ENCODE peak calls at places on chromosomes 3 and 15, in nine cellular contexts. N is ovary; L is SK-N-SH; W is left ventricle myocardium inferior; I is H9; E is RWPE2; G is CD4-positive, alpha-beta memory T cell; R is dorsolateral prefrontal cortex; H is transverse colon. A is an unnamed sample.

GRCh38 chr15:75168374-75168773 is 33.3 kb upstream of the C15orf39 start:
- DNase-seq in L (no peak), I (no peak), H (no peak), G (no peak), E (no peak), R (no peak), W (no peak), N (no peak), A (no peak)

GRCh38 chr15:27089233-27089586 is 118.2 kb downstream of the GABRG3 start:
- DNase-seq in I (no peak), E (no peak), L (no peak), H (no peak), R (no peak), W (no peak), N (no peak), G (no peak), A (no peak)

GRCh38 chr15:35455201-35455600 is 90.8 kb downstream of the DPH6 start:
- DNase-seq in H (no peak), I (no peak), L (no peak), W (no peak), N (no peak), G (no peak), E (no peak), R (no peak), A (no peak)

GRCh38 chr3:184209146-184209923 is 20.1 kb upstream of the VWA5B2 start:
- DNase-seq in W (no peak), I (no peak), H (no peak), L (no peak), N (no peak), G (no peak), R (no peak), E (no peak), A (no peak)

GRCh38 chr15:20353966-20354883 is 187.4 kb downstream of the GOLGA6L6 start:
- DNase-seq in L (no peak), R (peak; percentile 16), N (no peak), G (no peak), I (peak; percentile 33), E (peak; percentile 75), W (no peak), H (no peak), A (no peak)

GRCh38 chr15:33735637-33736247 is 232.6 kb upstream of the CHRM5 start:
- DNase-seq in L (peak; percentile 51), E (no peak), G (no peak), H (peak; percentile 14), I (peak; percentile 41), W (no peak), N (no peak), R (peak; percentile 20), A (no peak)

GRCh38 chr15:80251505-80252280 is at the start of gene CTXND1:
- DNase-seq in W (no peak), E (peak; percentile 60), H (no peak), N (no peak), G (no peak), I (peak; percentile 52), L (peak; percentile 75), R (no peak), A (no peak)

GRCh38 chr3:186053954-186054353 is 54.9 kb downstream of the ETV5 start:
- DNase-seq in G (no peak), N (no peak), E (no peak), W (no peak), H (no peak), R (peak; percentile 65), L (no peak), I (no peak), A (no peak)

GRCh38 chr15:72964135-72964534 is 88.1 kb upstream of the NEO1 start:
- DNase-seq in E (no peak), G (no peak), R (no peak), W (no peak), N (no peak), L (no peak), I (no peak), H (peak; percentile 58), A (no peak)

GRCh38 chr15:72962054-72962702 is 90.1 kb upstream of the NEO1 start:
- DNase-seq in N (no peak), I (no peak), G (no peak), W (no peak), E (no peak), L (no peak), H (peak; percentile 37), R (no peak), A (no peak)

GRCh38 chr15:72958634-72959033 is 93.6 kb upstream of the NEO1 start:
- DNase-seq in L (no peak), G (no peak), H (no peak), E (no peak), I (no peak), R (no peak), N (no peak), W (no peak), A (no peak)

GRCh38 chr15:72964542-72964941 is 87.7 kb upstream of the NEO1 start:
- DNase-seq in R (no peak), W (no peak), L (no peak), G (peak; percentile 17), N (no peak), H (no peak), E (no peak), I (no peak), A (no peak)

DNA sequence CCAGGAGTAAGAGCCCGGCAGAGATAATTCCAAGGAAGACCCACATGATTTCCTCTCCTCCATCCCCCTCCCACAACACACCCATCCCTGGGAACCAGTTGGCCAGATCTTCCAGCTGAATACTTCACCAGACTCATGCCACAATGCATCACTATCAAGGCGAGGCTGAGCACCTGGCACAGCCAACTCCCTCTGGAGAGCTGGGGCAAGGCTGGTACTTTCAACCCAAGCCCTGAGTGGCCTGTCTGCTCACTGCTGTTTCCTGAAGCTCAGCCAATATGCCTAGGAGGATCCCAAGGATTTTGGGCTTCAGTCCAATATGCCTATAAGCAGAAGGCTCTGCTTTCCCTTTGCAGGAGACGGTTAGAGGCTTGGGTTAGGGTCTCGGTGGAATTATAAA is 90.9 kb upstream of the NEO1 start:
- DNase-seq in N (no peak), R (no peak), W (no peak), L (no peak), I (no peak), H (peak; percentile 60), E (no peak), G (no peak), A (no peak)
- H3K27ac ChIP-seq in N (no peak overlapping the region), R (no peak overlapping the region), W (no peak overlapping the region), L (no peak overlapping the region), I (no peak overlapping the region), H (peak overlapping the region; percentile 73), E (no peak overlapping the region), G (no peak overlapping the region), A (no peak overlapping the region)

DNA sequence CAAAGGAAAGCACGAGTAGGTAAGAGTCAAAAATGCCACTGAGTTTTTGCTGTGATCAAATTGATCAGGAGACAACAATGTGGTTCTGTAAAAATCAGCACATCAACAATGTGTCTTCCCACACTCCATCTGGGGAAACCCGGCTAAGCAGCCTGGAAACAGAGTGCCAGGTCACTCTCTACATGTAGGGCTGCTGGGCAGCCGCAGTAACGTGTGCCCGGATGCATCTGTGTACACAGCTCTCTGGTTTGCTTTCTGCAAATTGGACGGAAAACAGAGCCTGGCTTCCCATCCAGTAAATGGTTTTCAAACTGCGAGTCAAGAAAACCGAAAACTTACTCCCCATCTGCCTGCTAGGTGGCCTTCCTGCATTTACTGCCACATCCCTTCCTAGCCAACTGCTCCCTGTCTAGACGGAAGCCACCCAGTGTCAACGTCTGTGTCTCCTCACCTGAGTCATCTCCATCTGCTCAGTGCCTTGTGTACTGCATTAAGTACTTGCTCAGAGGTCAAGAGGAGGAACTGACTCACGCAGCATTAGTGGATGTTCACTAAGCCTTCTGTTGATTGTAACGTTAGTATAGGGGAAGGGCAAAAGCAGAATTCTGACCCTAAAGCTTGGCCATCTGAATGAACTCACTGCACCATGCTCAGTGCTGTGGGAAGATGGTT is 124.1 kb downstream of the TJP1 start:
- DNase-seq in H (no peak), R (no peak), W (no peak), E (peak; percentile 75), G (no peak), I (no peak), L (no peak), N (no peak), A (no peak)
- H3K27ac ChIP-seq in H (no peak overlapping the region), R (no peak overlapping the region), W (no peak overlapping the region), E (peak overlapping the region; percentile 63), G (no peak overlapping the region), I (no peak overlapping the region), L (no peak overlapping the region), N (no peak overlapping the region), A (no peak overlapping the region)

GRCh38 chr3:57141719-57142118 is 23.4 kb downstream of the IL17RD start:
- DNase-seq in I (no peak), G (no peak), W (no peak), H (no peak), R (no peak), L (peak; percentile 79), N (no peak), E (no peak), A (no peak)

GRCh38 chr3:57143886-57144459 is 21.2 kb downstream of the IL17RD start:
- DNase-seq in N (no peak), H (no peak), W (no peak), G (no peak), L (no peak), R (no peak), I (no peak), E (no peak), A (no peak)

GRCh38 chr3:57140894-57141293 is 24.3 kb downstream of the IL17RD start:
- DNase-seq in L (no peak), W (no peak), R (no peak), E (no peak), I (no peak), G (no peak), N (no peak), H (no peak), A (peak; percentile 20)

GRCh38 chr3:57144952-57145351 is 20.2 kb downstream of the IL17RD start:
- DNase-seq in W (no peak), H (no peak), E (no peak), G (no peak), R (no peak), N (no peak), L (no peak), I (no peak), A (no peak)

GRCh38 chr3:57142335-57142734 is 22.8 kb downstream of the IL17RD start:
- DNase-seq in W (no peak), I (peak; percentile 58), E (no peak), R (no peak), L (no peak), H (no peak), G (no peak), N (no peak), A (peak; percentile 56)
- H3K27ac ChIP-seq in W (peak overlapping the region; percentile 36), I (no peak overlapping the region), E (no peak overlapping the region), R (no peak overlapping the region), L (peak overlapping the region; percentile 95), H (no peak overlapping the region), G (no peak overlapping the region), N (peak overlapping the region; percentile 5), A (no peak overlapping the region)

GRCh38 chr3:64617610-64618009 is 70.2 kb downstream of the ADAMTS9 start:
- DNase-seq in G (no peak), L (no peak), I (no peak), H (no peak), W (no peak), R (no peak), E (no peak), N (no peak), A (no peak)

GRCh38 chr3:64612916-64613526 is 74.8 kb downstream of the ADAMTS9 start:
- DNase-seq in N (no peak), R (no peak), I (no peak), L (peak; percentile 65), H (no peak), E (no peak), G (no peak), W (no peak), A (no peak)

GRCh38 chr3:64616953-64617352 is 70.8 kb downstream of the ADAMTS9 start:
- DNase-seq in R (no peak), N (no peak), L (no peak), W (no peak), H (no peak), I (no peak), E (no peak), G (no peak), A (no peak)

GRCh38 chr3:64612082-64612860 is 75.5 kb downstream of the ADAMTS9 start:
- DNase-seq in H (peak; percentile 15), L (peak; percentile 20), G (no peak), W (no peak), E (no peak), R (no peak), N (no peak), I (no peak), A (no peak)
- H3K27ac ChIP-seq in H (peak overlapping the region; percentile 71), L (peak overlapping the region; percentile 96), G (no peak overlapping the region), W (peak overlapping the region; percentile 87), E (no peak overlapping the region), R (no peak overlapping the region), N (peak overlapping the region; percentile 21), I (no peak overlapping the region), A (peak overlapping the region; percentile 54)

A was measured in tibial artery.